ENCODE peak calls at places on chromosomes 13 and 19, in four cellular contexts. G, T, F and N are unnamed samples.

GRCh38 chr13:42612021-42612765 is 38.2 kb downstream of the TNFSF11 start:
- DNase-seq in G (no peak), T (no peak), F (no peak), N (no peak)

GRCh38 chr19:18520848-18521691 is 800 bp downstream of the ELL start:
- DNase-seq in G (peak), T (no peak), F (no peak), N (peak)

GRCh38 chr13:112885242-112885781 is 83.7 kb upstream of the MCF2L start:
- DNase-seq in G (no peak), T (no peak), F (no peak), N (no peak)

GRCh38 chr13:83449666-83450395 is 432.4 kb downstream of the SLITRK1 start:
- DNase-seq in G (no peak), T (peak), F (no peak), N (no peak)

GRCh38 chr13:111339366-111340143 is 19.1 kb downstream of the TEX29 start:
- DNase-seq in G (no peak), T (no peak), F (no peak), N (no peak)

GRCh38 chr13:33610471-33611015 is 207.4 kb upstream of the RFC3 start:
- DNase-seq in G (no peak), T (no peak), F (peak), N (no peak)

GRCh38 chr13:30739646-30740642 is 4.6 kb downstream of the ALOX5AP start:
- DNase-seq in G (no peak), T (peak), F (peak), N (no peak)

GRCh38 chr13:24624801-24625231 is 55.4 kb upstream of the ATP12A start:
- DNase-seq in G (no peak), T (no peak), F (no peak), N (no peak)

GRCh38 chr19:49438261-49438660 is 3.1 kb downstream of the SLC17A7 start:
- DNase-seq in G (no peak), T (no peak), F (no peak), N (no peak)

GRCh38 chr13:28574617-28575142 is 79.8 kb upstream of the FLT1 start:
- DNase-seq in G (peak), T (peak), F (no peak), N (no peak)

GRCh38 chr19:12825259-12826131 is 8.9 kb downstream of the RTBDN start:
- DNase-seq in G (peak), T (no peak), F (no peak), N (no peak)

GRCh38 chr13:99884913-99885312 is 86.7 kb downstream of the ZIC5 start:
- DNase-seq in G (no peak), T (no peak), F (no peak), N (no peak)

GRCh38 chr19:11538232-11539036 is at the start of gene CNN1:
- DNase-seq in G (peak), T (peak), F (no peak), N (no peak)

GRCh38 chr13:98454389-98454881 is 122.5 kb downstream of the STK24 start:
- DNase-seq in G (no peak), T (peak), F (no peak), N (peak)

GRCh38 chr19:14305706-14306105 is 75.5 kb upstream of the ADGRE5 start:
- DNase-seq in G (no peak), T (no peak), F (no peak), N (no peak)